ENCODE peak calls at places on chromosomes 7 and 10, in six cellular contexts. U is adrenal gland, I is GM12892, V is C1 segment of cervical spinal cord, J is upper lobe of right lung, C is bronchial epithelial cell. W is an unnamed sample.

GRCh38 chr7:122092964-122093797 is 50.9 kb downstream of the AASS start:
- DNase-seq in C (peak), U (peak), V (peak), I (no peak), J (no peak), W (peak)

GRCh38 chr7:142811154-142811737 is 40.5 kb downstream of the PRSS2 start:
- DNase-seq in U (no peak), C (peak), I (no peak), V (no peak), J (no peak), W (peak)

GRCh38 chr10:62911210-62911963 is 95.2 kb upstream of the EGR2 start:
- DNase-seq in J (no peak), U (no peak), I (no peak), V (peak), C (no peak), W (no peak)

GRCh38 chr7:28954446-28954845 is 3.7 kb downstream of the TRIL start:
- DNase-seq in I (no peak), C (no peak), V (no peak), J (no peak), U (no peak), W (no peak)

GRCh38 chr7:77538186-77538907 is 1.3 kb downstream of the PTPN12 start:
- DNase-seq in V (peak), C (peak), U (peak), J (peak), I (no peak), W (peak)

GRCh38 chr10:98878418-98878817 is 357.2 kb downstream of the HPSE2 start:
- DNase-seq in C (no peak), V (no peak), U (no peak), J (no peak), I (no peak), W (no peak)

GRCh38 chr10:30422981-30423654 is 10.9 kb upstream of the MAP3K8 start:
- DNase-seq in V (no peak), U (no peak), I (no peak), J (peak), C (peak), W (no peak)

GRCh38 chr10:11195017-11195586 is 177.4 kb downstream of the CELF2 start:
- DNase-seq in J (no peak), C (no peak), V (no peak), U (no peak), I (no peak), W (no peak)

GRCh38 chr10:61754553-61755540 is 92.1 kb downstream of the CABCOCO1 start:
- DNase-seq in V (no peak), U (no peak), J (no peak), C (peak), I (no peak), W (peak)

GRCh38 chr10:43177588-43177987 is 39.3 kb downstream of the CSGALNACT2 start:
- DNase-seq in U (no peak), J (no peak), I (no peak), V (no peak), C (no peak), W (no peak)

GRCh38 chr7:106597751-106598619 is 63.0 kb downstream of the CCDC71L start:
- DNase-seq in J (no peak), U (no peak), V (no peak), I (no peak), C (no peak), W (no peak)

GRCh38 chr7:123635551-123636359 is 19.9 kb upstream of the LMOD2 start:
- DNase-seq in C (peak), I (no peak), V (no peak), U (no peak), J (no peak), W (peak)

GRCh38 chr7:158825628-158826289 is 3.5 kb downstream of the ESYT2 start:
- DNase-seq in J (no peak), V (no peak), C (no peak), I (no peak), U (no peak), W (no peak)

GRCh38 chr7:132319481-132319880 is 256.8 kb downstream of the PLXNA4 start:
- DNase-seq in C (no peak), U (no peak), I (no peak), V (no peak), J (no peak), W (no peak)

GRCh38 chr10:69684020-69684980 is 54.3 kb downstream of the FAM241B start:
- DNase-seq in C (peak), I (no peak), J (peak), U (no peak), V (no peak), W (no peak)

GRCh38 chr7:105682331-105683070 is 101.2 kb upstream of the EFCAB10 start:
- DNase-seq in C (no peak), J (no peak), V (no peak), I (no peak), U (no peak), W (peak)

GRCh38 chr10:124339951-124340760 is 78.6 kb downstream of the OAT start:
- DNase-seq in V (no peak), I (no peak), C (peak), U (no peak), J (no peak), W (no peak)